ENCODE peak calls at places on chromosomes 11 and 22, in five cellular contexts. X is non-pigmented ciliary epithelial cell; K is GM12891; V is effector CD4-positive, alpha-beta T cell; T is Kasumi-1. H is an unnamed sample.

GRCh38 chr11:14583252-14584105 is 60.1 kb upstream of the PDE3B start:
- DNase-seq in K (no peak), V (no peak), X (no peak), T (no peak), H (no peak)

GRCh38 chr11:46239801-46240061 is 37.7 kb upstream of the CREB3L1 start:
- DNase-seq in V (no peak), T (no peak), X (no peak), K (no peak), H (no peak)

GRCh38 chr11:1640076-1640946 is 10.7 kb downstream of the KRTAP5-5 start:
- DNase-seq in X (no peak), K (peak), T (peak), V (peak), H (no peak)

GRCh38 chr11:46295996-46296519 is 18.6 kb downstream of the CREB3L1 start:
- DNase-seq in T (no peak), K (no peak), V (no peak), X (no peak), H (no peak)

GRCh38 chr11:61732705-61733104 is 19.7 kb upstream of the MYRF start:
- DNase-seq in V (no peak), K (no peak), X (no peak), T (no peak), H (no peak)

GRCh38 chr11:70301191-70301590 is 30.7 kb downstream of the PPFIA1 start:
- DNase-seq in T (no peak), X (no peak), V (no peak), K (no peak), H (no peak)

GRCh38 chr11:46547579-46547978 is 46.2 kb downstream of the AMBRA1 start:
- DNase-seq in V (no peak), X (no peak), T (no peak), K (no peak), H (no peak)

GRCh38 chr11:35786188-35786587 is 123.6 kb downstream of the TRIM44 start:
- DNase-seq in X (no peak), T (no peak), V (no peak), K (no peak), H (no peak)

GRCh38 chr11:76735218-76735480 is 48.0 kb upstream of the TSKU start:
- DNase-seq in X (no peak), T (no peak), V (no peak), K (no peak), H (no peak)

GRCh38 chr22:41676134-41676533 is 12.5 kb downstream of the SNU13 start:
- DNase-seq in V (no peak), K (no peak), T (no peak), X (no peak), H (no peak)

GRCh38 chr11:8262552-8263108 is 1.0 kb downstream of the LMO1 start:
- DNase-seq in V (no peak), T (peak), K (peak), X (no peak), H (no peak)

GRCh38 chr22:31742115-31742514 is 7.8 kb downstream of the PRR14L start:
- DNase-seq in K (no peak), T (no peak), X (no peak), V (no peak), H (no peak)

GRCh38 chr11:11579012-11579755 is 42.6 kb downstream of the GALNT18 start:
- DNase-seq in X (no peak), V (no peak), K (no peak), T (no peak), H (no peak)

GRCh38 chr11:2930705-2931415 is 1.6 kb upstream of the PHLDA2 start:
- DNase-seq in K (peak), V (no peak), T (no peak), X (no peak), H (no peak)

GRCh38 chr22:37802310-37803194 is 5.2 kb upstream of the GCAT start:
- DNase-seq in K (no peak), T (peak), V (no peak), X (no peak), H (no peak)

GRCh38 chr22:33451851-33452469 is 393.8 kb upstream of the SYN3 start:
- DNase-seq in V (no peak), X (no peak), T (no peak), K (no peak), H (no peak)

H was measured in effector CD8-positive, alpha-beta T cell.